ENCODE peak calls at places on chromosomes 4 and X, in four cellular contexts. K is neural progenitor cell, I is stomach, D is skeletal muscle cell. Q is an unnamed sample.

GRCh38 chr4:68865178-68865638 is 49.4 kb downstream of the UGT2B10 start:
- DNase-seq in K (no peak), I (no peak), D (no peak), Q (no peak)

GRCh38 chrX:17833954-17834353 is 27.1 kb downstream of the RAI2 start:
- DNase-seq in K (no peak), I (no peak), D (no peak), Q (no peak)

GRCh38 chr4:113236916-113237315 is 187.5 kb downstream of the ANK2 start:
- DNase-seq in K (no peak), I (no peak), D (no peak), Q (no peak)

GRCh38 chrX:127861611-127862010 is 190.6 kb downstream of the ACTRT1 start:
- DNase-seq in K (no peak), I (no peak), D (no peak), Q (no peak)

GRCh38 chr4:86249074-86249473 is 110.8 kb downstream of the MAPK10 start:
- DNase-seq in K (no peak), I (no peak), D (no peak), Q (no peak)

GRCh38 chr4:82415922-82416365 is 14.3 kb downstream of the HNRNPDL start:
- DNase-seq in K (peak), I (no peak), D (no peak), Q (no peak)

GRCh38 chrX:43885617-43886016 is 3.4 kb upstream of the MAOB start:
- DNase-seq in K (no peak), I (no peak), D (no peak), Q (no peak)

GRCh38 chr4:140044314-140044991 is 109.5 kb downstream of the MAML3 start:
- DNase-seq in K (no peak), I (no peak), D (no peak), Q (no peak)

GRCh38 chr4:168612435-168613139 is 115.7 kb downstream of the PALLD start:
- DNase-seq in K (no peak), I (no peak), D (peak), Q (no peak)

GRCh38 chrX:115693476-115693875 is 132.5 kb downstream of the PLS3 start:
- DNase-seq in K (peak), I (no peak), D (no peak), Q (no peak)

Q was measured in non-pigmented ciliary epithelial cell.